ENCODE peak calls at places on chromosomes 7 and 10, in four cellular contexts. X is psoas muscle, G is endothelial cell, W is lower leg skin. L is an unnamed sample.

GRCh38 chr10:28470873-28471704 is 61.8 kb upstream of the WAC start:
- DNase-seq in G (no peak), X (no peak), W (no peak), L (no peak)

GRCh38 chr10:118062798-118063238 is 16.1 kb upstream of the RAB11FIP2 start:
- DNase-seq in W (no peak), X (no peak), G (no peak), L (no peak)

GRCh38 chr10:44827431-44828006 is 83.6 kb upstream of the TMEM72 start:
- DNase-seq in W (no peak), G (no peak), X (no peak), L (no peak)

GRCh38 chr10:109127363-109127762 is 795.9 kb downstream of the XPNPEP1 start:
- DNase-seq in X (no peak), G (no peak), W (no peak), L (no peak)

GRCh38 chr7:114047889-114048288 is 129.1 kb upstream of the PPP1R3A start:
- DNase-seq in X (no peak), G (no peak), W (no peak), L (no peak)

GRCh38 chr7:93812061-93812460 is 78.5 kb downstream of the TFPI2 start:
- DNase-seq in X (no peak), G (no peak), W (no peak), L (no peak)

GRCh38 chr7:33024189-33024757 is 38.3 kb downstream of the NT5C3A start:
- DNase-seq in X (no peak), G (no peak), W (no peak), L (no peak)

GRCh38 chr7:99764478-99764877 is 19.5 kb downstream of the CYP3A4 start:
- DNase-seq in G (no peak), X (no peak), W (no peak), L (no peak)

GRCh38 chr10:69464801-69465401 is 13.6 kb downstream of the TSPAN15 start:
- DNase-seq in X (peak), G (no peak), W (no peak), L (no peak)

GRCh38 chr10:90179696-90180407 is 478.5 kb downstream of the KIF20B start:
- DNase-seq in G (no peak), X (no peak), W (no peak), L (no peak)

GRCh38 chr10:110576220-110576619 is 8.7 kb downstream of the SMC3 start:
- DNase-seq in X (no peak), G (no peak), W (no peak), L (no peak)

GRCh38 chr7:18040196-18040595 is 12.6 kb upstream of the PRPS1L1 start:
- DNase-seq in X (no peak), G (no peak), W (no peak), L (no peak)

GRCh38 chr7:103632972-103633371 is 187.0 kb upstream of the SLC26A5 start:
- DNase-seq in G (no peak), W (no peak), X (no peak), L (no peak)

GRCh38 chr7:209416-209815 is 17.0 kb downstream of the FAM20C start:
- DNase-seq in W (no peak), X (no peak), G (no peak), L (no peak)

GRCh38 chr10:20958764-20959163 is 61.7 kb upstream of the NEBL start:
- DNase-seq in X (no peak), W (no peak), G (no peak), L (no peak)

GRCh38 chr7:117083648-117084047 is 130.3 kb downstream of the ST7 start:
- DNase-seq in G (no peak), X (no peak), W (no peak), L (no peak)

GRCh38 chr10:102624751-102625330 is 19.4 kb upstream of the TRIM8 start:
- DNase-seq in X (no peak), G (no peak), W (no peak), L (no peak)

GRCh38 chr10:132684164-132684891 is 101.6 kb downstream of the NKX6-2 start:
- DNase-seq in G (no peak), W (no peak), X (peak), L (no peak)

GRCh38 chr10:126270116-126270515 is 118.2 kb downstream of the ADAM12 start:
- DNase-seq in W (no peak), X (no peak), G (no peak), L (no peak)

GRCh38 chr7:99258501-99258900 is 14.1 kb upstream of the MYH16 start:
- DNase-seq in G (no peak), X (no peak), W (no peak), L (no peak)

GRCh38 chr10:77637474-77637985 is at the start of gene KCNMA1:
- DNase-seq in W (no peak), X (peak), G (peak), L (no peak)

GRCh38 chr7:8254667-8255066 is 7.3 kb downstream of the ICA1 start:
- DNase-seq in G (no peak), W (no peak), X (no peak), L (no peak)

GRCh38 chr7:41969713-41970112 is 266.8 kb upstream of the INHBA start:
- DNase-seq in G (no peak), W (no peak), X (no peak), L (no peak)

GRCh38 chr7:73436031-73436929 is 2.7 kb downstream of the FZD9 start:
- DNase-seq in W (no peak), G (no peak), X (no peak), L (no peak)

GRCh38 chr10:3950676-3951275 is 165.8 kb upstream of the KLF6 start:
- DNase-seq in X (no peak), W (no peak), G (no peak), L (no peak)

GRCh38 chr10:116973946-116974345 is 31.0 kb downstream of the SHTN1 start:
- DNase-seq in G (no peak), W (no peak), X (no peak), L (no peak)

GRCh38 chr10:44715081-44715480 is 196.1 kb upstream of the TMEM72 start:
- DNase-seq in X (no peak), W (no peak), G (no peak), L (no peak)

GRCh38 chr10:102001435-102002068 is 54.4 kb downstream of the ARMH3 start:
- DNase-seq in W (no peak), G (no peak), X (no peak), L (no peak)

GRCh38 chr7:94972296-94972695 is 64.9 kb downstream of the PPP1R9A start:
- DNase-seq in X (no peak), G (no peak), W (no peak), L (no peak)

GRCh38 chr10:71431216-71431944 is 34.7 kb downstream of the CDH23 start:
- DNase-seq in W (no peak), X (no peak), G (no peak), L (no peak)

GRCh38 chr10:107614939-107615665 is 450.6 kb upstream of the SORCS1 start:
- DNase-seq in X (no peak), W (no peak), G (no peak), L (no peak)

GRCh38 chr10:122127943-122128342 is 139.0 kb downstream of the TACC2 start:
- DNase-seq in W (no peak), G (no peak), X (peak), L (no peak)

GRCh38 chr7:25864511-25864910 is 287.5 kb upstream of the NFE2L3 start:
- DNase-seq in X (no peak), G (no peak), W (no peak), L (no peak)

GRCh38 chr10:113225903-113226302 is 275.9 kb downstream of the TCF7L2 start:
- DNase-seq in X (no peak), W (no peak), G (no peak), L (no peak)

GRCh38 chr7:127391591-127392181 is 822 bp downstream of the ZNF800 start:
- DNase-seq in W (no peak), X (no peak), G (peak), L (peak)

GRCh38 chr10:86936661-86937501 is 20.5 kb downstream of the MMRN2 start:
- DNase-seq in G (no peak), W (peak), X (no peak), L (no peak)

GRCh38 chr10:93039721-93040120 is 20.9 kb upstream of the CYP26C1 start:
- DNase-seq in G (no peak), W (no peak), X (no peak), L (no peak)

GRCh38 chr10:132458595-132459251 is 61.7 kb downstream of the PWWP2B start:
- DNase-seq in G (peak), X (peak), W (no peak), L (peak)

DNA sequence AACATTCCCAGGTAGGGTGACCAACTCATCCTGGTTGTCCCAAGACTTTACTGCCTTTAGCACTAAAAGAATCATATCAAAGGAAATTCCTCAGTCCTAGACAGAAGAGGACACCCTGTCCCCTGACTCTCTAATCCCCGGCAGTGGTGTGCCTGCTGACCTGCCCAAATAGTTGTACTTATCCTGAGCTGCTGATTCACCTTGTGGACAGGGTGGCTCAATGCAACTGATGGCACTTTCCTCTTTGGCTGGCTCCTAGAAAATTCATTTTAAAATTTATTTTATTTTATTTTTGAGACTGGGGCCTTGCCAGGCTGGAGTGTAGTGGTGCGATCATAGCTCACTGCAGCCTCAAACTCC is 111.7 kb downstream of the JCAD start:
- DNase-seq in W (no peak), G (no peak), X (peak), L (no peak)
- TF ChIP-seq CTCF in W (no peak), G (no peak), X (no peak), L (no peak)

DNA sequence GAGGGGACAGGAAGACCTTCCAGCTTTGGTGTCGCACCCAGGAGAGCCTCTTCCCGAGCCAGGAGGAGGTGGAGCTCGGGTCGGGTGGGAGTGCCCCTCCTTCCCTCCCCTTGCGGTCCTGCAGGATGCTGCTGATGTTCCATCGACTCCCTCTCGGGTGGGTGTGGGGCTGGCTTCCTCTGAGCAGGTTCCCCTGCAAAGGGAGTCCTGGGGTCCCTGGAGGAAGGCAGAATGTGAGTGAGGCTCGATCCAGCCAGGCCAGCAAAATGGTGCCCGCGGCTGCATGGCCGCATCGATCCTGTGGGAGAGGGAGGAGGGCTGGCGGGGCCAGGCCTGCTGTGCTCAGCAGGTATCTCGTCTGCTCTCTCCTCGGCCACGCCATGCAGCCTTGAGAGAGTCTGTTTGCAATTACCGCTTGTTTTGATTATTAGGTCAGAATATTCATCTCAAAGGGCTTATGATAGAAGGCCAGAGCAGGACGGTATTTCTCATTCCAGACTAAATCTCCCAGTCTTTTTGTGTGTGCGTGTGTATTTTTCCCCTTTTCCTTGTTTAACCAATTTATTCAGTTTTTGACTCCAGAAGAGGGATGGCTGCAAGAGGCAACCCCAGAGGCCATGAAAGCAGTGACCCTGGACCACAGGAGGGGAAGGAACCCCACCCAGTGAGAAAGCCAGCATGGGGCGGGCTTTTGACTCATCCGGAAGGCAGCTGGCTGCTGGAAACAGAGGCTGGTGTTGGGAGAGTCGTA is 137.3 kb upstream of the ZMIZ1 start:
- DNase-seq in G (no peak), W (peak), X (peak), L (no peak)
- TF ChIP-seq CTCF in G (no peak), W (no peak), X (no peak), L (no peak)

GRCh38 chr10:111762114-111762513 is 421.5 kb downstream of the GPAM start:
- DNase-seq in W (no peak), G (no peak), X (no peak), L (no peak)
- TF ChIP-seq CTCF in W (no peak), G (no peak), X (no peak), L (peak)

DNA sequence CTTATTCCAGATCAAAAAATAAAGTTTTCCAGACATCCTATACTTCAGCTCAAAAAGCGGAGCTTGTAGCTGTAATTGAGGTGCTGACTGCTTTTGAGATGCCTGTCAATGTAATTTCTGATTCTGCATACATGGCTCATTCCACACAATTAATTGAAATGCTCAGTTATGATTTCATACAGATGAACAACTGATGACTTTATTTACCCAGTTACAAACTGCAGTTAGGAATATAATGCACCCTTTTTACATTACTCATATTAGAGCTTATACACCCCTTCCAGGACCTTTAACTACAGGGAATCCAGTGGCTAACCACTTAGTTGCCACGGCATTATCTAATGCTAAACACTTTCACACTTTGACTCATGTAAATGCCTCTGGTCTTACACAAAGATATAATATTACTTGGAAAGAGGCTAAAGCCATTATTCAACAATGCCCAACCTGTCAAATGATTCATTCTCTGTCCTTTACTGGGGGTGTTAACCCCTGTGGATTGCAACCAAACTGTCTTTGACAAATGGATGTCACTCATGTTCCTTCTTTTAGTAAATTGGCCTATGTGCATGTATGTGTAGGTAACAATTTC is 147.3 kb downstream of the ZNF33B start:
- DNase-seq in W (no peak), X (no peak), G (no peak), L (no peak)
- TF ChIP-seq CTCF in W (no peak), X (no peak), G (no peak), L (no peak)

DNA sequence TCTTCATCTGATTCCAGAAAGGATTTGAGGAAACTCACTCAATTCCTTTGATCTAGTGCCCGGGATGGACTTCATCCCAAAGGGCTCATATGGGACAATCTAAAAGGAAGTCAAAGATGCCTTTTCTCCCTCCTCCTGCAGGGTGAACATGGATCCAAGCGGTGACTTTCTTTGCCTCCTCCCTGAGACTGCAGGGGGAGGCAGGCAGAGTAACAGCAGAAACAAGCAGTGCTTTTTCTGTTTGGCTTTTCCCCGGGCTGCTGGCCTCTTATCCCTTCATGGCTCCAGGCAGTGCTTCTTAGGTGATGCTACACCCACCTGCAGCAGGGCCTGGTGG is 10.0 kb upstream of the DNMBP start:
- DNase-seq in G (no peak), W (no peak), X (no peak), L (no peak)
- TF ChIP-seq CTCF in G (no peak), W (no peak), X (no peak), L (peak)

GRCh38 chr10:1557081-1557480 is 180.2 kb downstream of the ADARB2 start:
- DNase-seq in W (no peak), G (no peak), X (no peak), L (no peak)

GRCh38 chr10:1559311-1559710 is 178.0 kb downstream of the ADARB2 start:
- DNase-seq in G (no peak), W (no peak), X (no peak), L (no peak)

GRCh38 chr10:1561731-1562337 is 175.5 kb downstream of the ADARB2 start:
- DNase-seq in X (no peak), G (no peak), W (no peak), L (no peak)

GRCh38 chr10:1560535-1561192 is 176.7 kb downstream of the ADARB2 start:
- DNase-seq in W (no peak), X (no peak), G (no peak), L (no peak)

DNA sequence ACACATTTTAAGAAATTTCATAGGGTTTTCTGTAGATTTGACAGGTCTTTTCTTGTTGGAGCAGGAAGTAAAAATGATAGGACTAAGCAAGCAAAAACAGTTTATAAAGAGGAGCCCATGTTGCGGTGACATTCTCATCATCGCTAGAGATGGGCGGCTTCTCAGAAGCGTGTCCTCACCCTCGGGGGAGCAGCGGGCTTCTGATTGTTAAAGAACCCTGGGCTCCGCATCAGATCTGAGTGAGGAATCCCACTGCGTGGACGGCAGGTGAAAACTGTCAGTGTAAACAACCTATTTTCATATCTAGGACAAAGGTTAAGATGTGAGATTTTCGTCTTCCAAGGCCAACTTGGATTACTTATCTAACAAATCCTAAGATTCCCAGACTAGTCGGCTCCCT is 177.6 kb downstream of the ADARB2 start:
- DNase-seq in W (no peak), G (no peak), X (no peak), L (no peak)
- TF ChIP-seq CTCF in W (no peak), G (no peak), X (no peak), L (no peak)

DNA sequence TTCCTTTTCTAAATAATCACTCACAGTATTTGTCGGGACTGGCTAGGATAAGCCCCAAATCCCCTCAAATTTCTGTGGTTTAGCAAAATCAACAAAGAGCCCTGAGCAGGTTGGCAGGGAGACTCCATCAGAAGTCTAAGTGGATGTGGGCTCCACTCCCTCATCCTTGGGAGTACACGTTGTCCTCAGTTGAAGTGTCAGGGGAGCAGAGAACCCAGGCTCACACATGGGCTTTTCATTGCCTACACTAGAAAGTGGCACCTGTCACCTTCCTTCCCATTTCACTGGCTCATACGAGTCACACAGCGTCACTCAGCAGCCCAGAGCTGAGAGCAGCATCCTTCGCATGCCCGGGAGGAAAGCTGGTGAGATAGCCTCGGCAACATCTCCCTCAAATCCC is 421.3 kb upstream of the FZD8 start:
- DNase-seq in G (no peak), X (no peak), W (no peak), L (no peak)
- TF ChIP-seq CTCF in G (no peak), X (no peak), W (no peak), L (no peak)

GRCh38 chr10:22716943-22717342 is 2.6 kb upstream of the PIP4K2A start:
- DNase-seq in G (no peak), W (no peak), X (no peak), L (no peak)

GRCh38 chr10:22715290-22715625 is 880 bp upstream of the PIP4K2A start:
- DNase-seq in W (no peak), X (no peak), G (no peak), L (no peak)

GRCh38 chr10:22719406-22720042 is 5.1 kb upstream of the PIP4K2A start:
- DNase-seq in X (no peak), G (no peak), W (no peak), L (no peak)

GRCh38 chr10:22720667-22721066 is 6.3 kb upstream of the PIP4K2A start:
- DNase-seq in G (no peak), X (no peak), W (no peak), L (no peak)

GRCh38 chr10:22717728-22718127 is 3.4 kb upstream of the PIP4K2A start:
- DNase-seq in W (no peak), G (no peak), X (no peak), L (no peak)
- TF ChIP-seq CTCF in W (no peak), G (no peak), X (no peak), L (no peak)

GRCh38 chr10:129274928-129275474 is 192.0 kb upstream of the MGMT start:
- DNase-seq in G (peak), W (no peak), X (no peak), L (no peak)
- TF ChIP-seq CTCF in G (peak), W (no peak), X (no peak), L (peak)

L was measured in neural crest cell.